ENCODE peak calls at places on chromosomes 12 and 14, in five cellular contexts. I, B, K, C and O are unnamed samples.

GRCh38 chr14:44736326-44736725 is 225.4 kb downstream of the KLHL28 start:
- DNase-seq in I (no peak), B (no peak), K (no peak), C (no peak), O (no peak)

GRCh38 chr14:86654558-86655184 is 1124.7 kb downstream of the FLRT2 start:
- DNase-seq in I (peak), B (no peak), K (no peak), C (no peak), O (no peak)

GRCh38 chr14:52080817-52081755 is 12.2 kb upstream of the NID2 start:
- DNase-seq in I (no peak), B (no peak), K (no peak), C (no peak), O (no peak)

GRCh38 chr12:388547-389137 is 478 bp downstream of the KDM5A start:
- DNase-seq in I (no peak), B (no peak), K (no peak), C (no peak), O (no peak)

GRCh38 chr12:50103767-50104321 is at the start of gene GPD1:
- DNase-seq in I (no peak), B (no peak), K (no peak), C (peak), O (peak)

GRCh38 chr12:28331130-28331529 is 140.9 kb downstream of the CCDC91 start:
- DNase-seq in I (no peak), B (no peak), K (no peak), C (no peak), O (no peak)

GRCh38 chr12:83841620-83842019 is 1071.0 kb downstream of the SLC6A15 start:
- DNase-seq in I (no peak), B (no peak), K (no peak), C (no peak), O (no peak)

GRCh38 chr12:52740591-52740990 is 36.6 kb downstream of the KRT76 start:
- DNase-seq in I (no peak), B (no peak), K (no peak), C (no peak), O (peak)

GRCh38 chr14:35482994-35483515 is 50.9 kb upstream of the INSM2 start:
- DNase-seq in I (no peak), B (no peak), K (no peak), C (no peak), O (no peak)

GRCh38 chr12:4270016-4270669 is 3.4 kb upstream of the CCND2 start:
- DNase-seq in I (no peak), B (no peak), K (no peak), C (no peak), O (no peak)